ENCODE peak calls at places on chromosomes 3 and 15, in ten cellular contexts. One of them, this sample, is unnamed.
A peak's percentile ranks its signal among the peaks of the same experiment; 100 is the strongest.

GRCh38 chr15:62506217-62506805 is 341.2 kb upstream of the C2CD4B start:
- DNase-seq in A549: peak; percentile 85
- DNase-seq in fibroblast of lung: peak; percentile 72
- DNase-seq in ascending aorta: no peak
- DNase-seq in psoas muscle: no peak
- DNase-seq in sigmoid colon: no peak
- DNase-seq in lower lobe of right lung: no peak
- DNase-seq in adrenal gland: no peak
- DNase-seq in cardiac muscle cell: peak; percentile 77
- DNase-seq in spleen: no peak
- DNase-seq in this sample: peak; percentile 27

GRCh38 chr15:44729394-44729913 is 6.9 kb upstream of the TRIM69 start:
- DNase-seq in psoas muscle: peak; percentile 38
- DNase-seq in ascending aorta: no peak
- DNase-seq in lower lobe of right lung: peak; percentile 53
- DNase-seq in adrenal gland: no peak
- DNase-seq in sigmoid colon: no peak
- DNase-seq in A549: no peak
- DNase-seq in fibroblast of lung: no peak
- DNase-seq in cardiac muscle cell: no peak
- DNase-seq in spleen: peak; percentile 89
- DNase-seq in this sample: peak; percentile 29

GRCh38 chr3:197181751-197182150 is 116.7 kb downstream of the DLG1 start:
- DNase-seq in cardiac muscle cell: no peak
- DNase-seq in adrenal gland: no peak
- DNase-seq in spleen: no peak
- DNase-seq in ascending aorta: peak; percentile 63
- DNase-seq in psoas muscle: peak; percentile 35
- DNase-seq in lower lobe of right lung: peak; percentile 59
- DNase-seq in sigmoid colon: no peak
- DNase-seq in A549: peak; percentile 9
- DNase-seq in fibroblast of lung: peak; percentile 57
- DNase-seq in this sample: peak; percentile 35

GRCh38 chr15:38708672-38709188 is 144.1 kb upstream of the RASGRP1 start:
- DNase-seq in sigmoid colon: no peak
- DNase-seq in ascending aorta: no peak
- DNase-seq in lower lobe of right lung: no peak
- DNase-seq in fibroblast of lung: peak; percentile 45
- DNase-seq in adrenal gland: no peak
- DNase-seq in psoas muscle: no peak
- DNase-seq in A549: no peak
- DNase-seq in cardiac muscle cell: no peak
- DNase-seq in spleen: no peak
- DNase-seq in this sample: no peak

GRCh38 chr15:37773111-37773860 is 161.2 kb upstream of the TMCO5A start:
- DNase-seq in fibroblast of lung: peak; percentile 94
- DNase-seq in A549: no peak
- DNase-seq in cardiac muscle cell: no peak
- DNase-seq in ascending aorta: no peak
- DNase-seq in adrenal gland: no peak
- DNase-seq in spleen: no peak
- DNase-seq in psoas muscle: no peak
- DNase-seq in lower lobe of right lung: no peak
- DNase-seq in sigmoid colon: no peak
- DNase-seq in this sample: no peak

GRCh38 chr3:86938706-86939105 is 52.2 kb downstream of the VGLL3 start:
- DNase-seq in lower lobe of right lung: no peak
- DNase-seq in cardiac muscle cell: no peak
- DNase-seq in ascending aorta: no peak
- DNase-seq in sigmoid colon: no peak
- DNase-seq in psoas muscle: no peak
- DNase-seq in spleen: no peak
- DNase-seq in adrenal gland: no peak
- DNase-seq in fibroblast of lung: peak; percentile 79
- DNase-seq in A549: no peak
- DNase-seq in this sample: no peak

GRCh38 chr15:60720084-60720483 is 241.1 kb upstream of the ICE2 start:
- DNase-seq in sigmoid colon: no peak
- DNase-seq in psoas muscle: no peak
- DNase-seq in fibroblast of lung: no peak
- DNase-seq in lower lobe of right lung: no peak
- DNase-seq in spleen: no peak
- DNase-seq in ascending aorta: no peak
- DNase-seq in adrenal gland: no peak
- DNase-seq in cardiac muscle cell: no peak
- DNase-seq in A549: no peak
- DNase-seq in this sample: no peak

GRCh38 chr15:25717861-25718504 is 145.1 kb downstream of the ATP10A start:
- DNase-seq in fibroblast of lung: peak; percentile 25
- DNase-seq in lower lobe of right lung: no peak
- DNase-seq in cardiac muscle cell: no peak
- DNase-seq in sigmoid colon: peak; percentile 55
- DNase-seq in ascending aorta: peak; percentile 81
- DNase-seq in A549: no peak
- DNase-seq in adrenal gland: no peak
- DNase-seq in psoas muscle: no peak
- DNase-seq in spleen: peak; percentile 69
- DNase-seq in this sample: no peak

GRCh38 chr3:29412117-29412516 is 131.2 kb downstream of the RBMS3 start:
- DNase-seq in psoas muscle: no peak
- DNase-seq in adrenal gland: no peak
- DNase-seq in ascending aorta: no peak
- DNase-seq in lower lobe of right lung: no peak
- DNase-seq in cardiac muscle cell: no peak
- DNase-seq in sigmoid colon: no peak
- DNase-seq in fibroblast of lung: peak; percentile 42
- DNase-seq in spleen: no peak
- DNase-seq in A549: no peak
- DNase-seq in this sample: no peak

GRCh38 chr15:28208583-28208982 is 109.5 kb upstream of the OCA2 start:
- DNase-seq in A549: no peak
- DNase-seq in adrenal gland: no peak
- DNase-seq in ascending aorta: no peak
- DNase-seq in psoas muscle: no peak
- DNase-seq in lower lobe of right lung: no peak
- DNase-seq in cardiac muscle cell: no peak
- DNase-seq in spleen: no peak
- DNase-seq in sigmoid colon: no peak
- DNase-seq in fibroblast of lung: no peak
- DNase-seq in this sample: no peak

GRCh38 chr15:90873998-90874605 is 5.7 kb downstream of the FURIN start:
- DNase-seq in lower lobe of right lung: peak; percentile 90
- DNase-seq in adrenal gland: no peak
- DNase-seq in cardiac muscle cell: peak; percentile 54
- DNase-seq in psoas muscle: no peak
- DNase-seq in A549: peak; percentile 73
- DNase-seq in spleen: peak; percentile 79
- DNase-seq in ascending aorta: no peak
- DNase-seq in sigmoid colon: no peak
- DNase-seq in fibroblast of lung: peak; percentile 30
- DNase-seq in this sample: no peak
- H3K4me1 ChIP-seq in lower lobe of right lung: peaks cover 49% of the 10 kb centered on the region
- H3K4me1 ChIP-seq in adrenal gland: peaks cover 46% of the 10 kb centered on the region
- H3K4me1 ChIP-seq in cardiac muscle cell: peaks cover 31% of the 10 kb centered on the region
- H3K4me1 ChIP-seq in psoas muscle: peaks cover 37% of the 10 kb centered on the region
- H3K4me1 ChIP-seq in A549: peaks cover 43% of the 10 kb centered on the region
- H3K4me1 ChIP-seq in spleen: peaks cover 47% of the 10 kb centered on the region
- H3K4me1 ChIP-seq in ascending aorta: peaks cover 34% of the 10 kb centered on the region
- H3K4me1 ChIP-seq in sigmoid colon: no peaks in the 10 kb centered on the region
- H3K4me1 ChIP-seq in fibroblast of lung: peaks cover 24% of the 10 kb centered on the region
- H3K4me1 ChIP-seq in this sample: peaks cover 18% of the 10 kb centered on the region

GRCh38 chr15:72554471-72555425 is 80.6 kb downstream of the ARIH1 start:
- DNase-seq in spleen: no peak
- DNase-seq in fibroblast of lung: peak; percentile 87
- DNase-seq in psoas muscle: no peak
- DNase-seq in adrenal gland: peak; percentile 34
- DNase-seq in cardiac muscle cell: no peak
- DNase-seq in A549: peak; percentile 73
- DNase-seq in lower lobe of right lung: no peak
- DNase-seq in ascending aorta: no peak
- DNase-seq in sigmoid colon: no peak
- DNase-seq in this sample: no peak
- H3K27ac ChIP-seq in spleen: no peak overlapping the region
- H3K27ac ChIP-seq in fibroblast of lung: no peak overlapping the region
- H3K27ac ChIP-seq in psoas muscle: no peak overlapping the region
- H3K27ac ChIP-seq in adrenal gland: peak overlapping the region; percentile 62
- H3K27ac ChIP-seq in cardiac muscle cell: no peak overlapping the region
- H3K27ac ChIP-seq in A549: no peak overlapping the region
- H3K27ac ChIP-seq in lower lobe of right lung: no peak overlapping the region
- H3K27ac ChIP-seq in ascending aorta: no peak overlapping the region
- H3K27ac ChIP-seq in sigmoid colon: no peak overlapping the region
- H3K27ac ChIP-seq in this sample: no peak overlapping the region

GRCh38 chr15:67146875-67147381 is 81.5 kb downstream of the SMAD3 start:
- DNase-seq in cardiac muscle cell: no peak
- DNase-seq in sigmoid colon: peak; percentile 80
- DNase-seq in adrenal gland: no peak
- DNase-seq in psoas muscle: peak; percentile 49
- DNase-seq in lower lobe of right lung: no peak
- DNase-seq in spleen: no peak
- DNase-seq in ascending aorta: no peak
- DNase-seq in fibroblast of lung: peak; percentile 94
- DNase-seq in A549: peak; percentile 92
- DNase-seq in this sample: peak; percentile 62
- H3K4me1 ChIP-seq in cardiac muscle cell: peaks cover 77% of the 10 kb centered on the region
- H3K4me1 ChIP-seq in sigmoid colon: no peaks in the 10 kb centered on the region
- H3K4me1 ChIP-seq in adrenal gland: peaks cover 57% of the 10 kb centered on the region
- H3K4me1 ChIP-seq in psoas muscle: peaks cover 96% of the 10 kb centered on the region
- H3K4me1 ChIP-seq in lower lobe of right lung: peaks cover 84% of the 10 kb centered on the region
- H3K4me1 ChIP-seq in spleen: peaks cover 82% of the 10 kb centered on the region
- H3K4me1 ChIP-seq in ascending aorta: peaks cover 67% of the 10 kb centered on the region
- H3K4me1 ChIP-seq in fibroblast of lung: peaks cover 76% of the 10 kb centered on the region
- H3K4me1 ChIP-seq in A549: peaks cover 96% of the 10 kb centered on the region
- H3K4me1 ChIP-seq in this sample: peaks cover 20% of the 10 kb centered on the region

GRCh38 chr3:151085889-151086483 is 522 bp downstream of the MED12L start:
- DNase-seq in spleen: peak; percentile 86
- DNase-seq in psoas muscle: peak; percentile 21
- DNase-seq in A549: peak; percentile 30
- DNase-seq in cardiac muscle cell: peak; percentile 62
- DNase-seq in fibroblast of lung: peak; percentile 30
- DNase-seq in lower lobe of right lung: peak; percentile 53
- DNase-seq in sigmoid colon: no peak
- DNase-seq in ascending aorta: peak; percentile 62
- DNase-seq in adrenal gland: peak; percentile 45
- DNase-seq in this sample: peak; percentile 5
- H3K27ac ChIP-seq in spleen: peak overlapping the region; percentile 34
- H3K27ac ChIP-seq in psoas muscle: no peak overlapping the region
- H3K27ac ChIP-seq in A549: peak overlapping the region; percentile 56
- H3K27ac ChIP-seq in cardiac muscle cell: no peak overlapping the region
- H3K27ac ChIP-seq in fibroblast of lung: no peak overlapping the region
- H3K27ac ChIP-seq in lower lobe of right lung: no peak overlapping the region
- H3K27ac ChIP-seq in sigmoid colon: peak overlapping the region; percentile 59
- H3K27ac ChIP-seq in ascending aorta: peak overlapping the region; percentile 62
- H3K27ac ChIP-seq in adrenal gland: peak overlapping the region; percentile 68
- H3K27ac ChIP-seq in this sample: peak overlapping the region; percentile 31

DNA sequence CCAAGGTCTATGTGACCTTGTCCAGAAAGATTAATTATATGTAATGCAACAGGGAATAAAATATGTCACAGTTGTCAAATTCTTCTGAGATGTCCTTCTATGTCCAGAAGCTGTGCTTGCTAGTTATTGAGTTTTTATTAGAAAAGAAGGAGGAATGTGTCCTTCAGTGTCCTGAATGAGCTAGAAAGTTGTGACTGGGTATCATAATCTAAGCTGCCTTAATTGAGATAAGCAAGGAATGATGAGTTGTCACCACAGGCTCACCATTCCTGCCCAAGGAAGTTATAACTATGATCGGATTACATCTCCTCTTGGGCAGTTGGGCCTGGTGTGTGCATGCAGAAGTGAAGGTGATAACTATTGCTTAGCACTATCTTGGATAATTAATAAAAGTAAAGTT is 21.8 kb downstream of the ARL14 start:
- DNase-seq in cardiac muscle cell: no peak
- DNase-seq in sigmoid colon: no peak
- DNase-seq in fibroblast of lung: peak; percentile 30
- DNase-seq in adrenal gland: no peak
- DNase-seq in ascending aorta: no peak
- DNase-seq in lower lobe of right lung: no peak
- DNase-seq in spleen: no peak
- DNase-seq in A549: no peak
- DNase-seq in psoas muscle: no peak
- DNase-seq in this sample: no peak
- H3K4me1 ChIP-seq in cardiac muscle cell: peaks cover 12% of the 10 kb centered on the region
- H3K4me1 ChIP-seq in sigmoid colon: no peaks in the 10 kb centered on the region
- H3K4me1 ChIP-seq in fibroblast of lung: no peaks in the 10 kb centered on the region
- H3K4me1 ChIP-seq in adrenal gland: peaks cover 24% of the 10 kb centered on the region
- H3K4me1 ChIP-seq in ascending aorta: no peaks in the 10 kb centered on the region
- H3K4me1 ChIP-seq in lower lobe of right lung: no peaks in the 10 kb centered on the region
- H3K4me1 ChIP-seq in spleen: no peaks in the 10 kb centered on the region
- H3K4me1 ChIP-seq in A549: peaks cover 10% of the 10 kb centered on the region
- H3K4me1 ChIP-seq in psoas muscle: peaks cover 6% of the 10 kb centered on the region
- H3K4me1 ChIP-seq in this sample: peaks cover 8% of the 10 kb centered on the region

DNA sequence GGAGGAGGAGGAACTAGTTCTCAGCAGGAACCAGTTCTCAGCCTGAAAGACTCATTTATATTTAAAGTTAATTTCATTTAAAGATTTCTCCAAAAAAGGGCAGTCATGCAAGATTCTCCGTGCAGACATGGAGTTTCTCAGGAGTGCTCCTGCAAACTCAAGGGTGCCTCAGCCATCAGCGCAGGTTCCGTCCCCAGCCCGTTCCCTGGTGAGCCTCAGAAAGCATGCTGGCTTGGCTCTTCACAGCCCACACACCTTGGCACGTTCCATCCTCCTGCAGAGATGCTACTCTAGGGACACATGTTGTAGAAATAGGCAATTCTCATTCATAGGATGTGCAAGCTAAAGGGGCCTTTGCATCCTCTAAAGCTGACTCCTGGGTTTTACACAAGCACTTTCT is 123.0 kb downstream of the LIPC start:
- DNase-seq in sigmoid colon: no peak
- DNase-seq in lower lobe of right lung: no peak
- DNase-seq in cardiac muscle cell: no peak
- DNase-seq in ascending aorta: no peak
- DNase-seq in spleen: no peak
- DNase-seq in psoas muscle: no peak
- DNase-seq in fibroblast of lung: no peak
- DNase-seq in adrenal gland: no peak
- DNase-seq in A549: no peak
- DNase-seq in this sample: no peak
- H3K27ac ChIP-seq in sigmoid colon: no peak overlapping the region
- H3K27ac ChIP-seq in lower lobe of right lung: no peak overlapping the region
- H3K27ac ChIP-seq in cardiac muscle cell: no peak overlapping the region
- H3K27ac ChIP-seq in ascending aorta: no peak overlapping the region
- H3K27ac ChIP-seq in spleen: no peak overlapping the region
- H3K27ac ChIP-seq in psoas muscle: no peak overlapping the region
- H3K27ac ChIP-seq in fibroblast of lung: no peak overlapping the region
- H3K27ac ChIP-seq in adrenal gland: no peak overlapping the region
- H3K27ac ChIP-seq in A549: no peak overlapping the region
- H3K27ac ChIP-seq in this sample: no peak overlapping the region

GRCh38 chr15:101246824-101247745 is 4.8 kb downstream of the CHSY1 start:
- DNase-seq in A549: no peak
- DNase-seq in fibroblast of lung: no peak
- DNase-seq in ascending aorta: peak; percentile 48
- DNase-seq in spleen: peak; percentile 64
- DNase-seq in cardiac muscle cell: no peak
- DNase-seq in psoas muscle: no peak
- DNase-seq in adrenal gland: no peak
- DNase-seq in lower lobe of right lung: no peak
- DNase-seq in sigmoid colon: no peak
- DNase-seq in this sample: no peak
- H3K4me1 ChIP-seq in A549: peaks cover 12% of the 10 kb centered on the region
- H3K4me1 ChIP-seq in fibroblast of lung: peaks cover 28% of the 10 kb centered on the region
- H3K4me1 ChIP-seq in ascending aorta: peaks cover 73% of the 10 kb centered on the region
- H3K4me1 ChIP-seq in spleen: peaks cover 86% of the 10 kb centered on the region
- H3K4me1 ChIP-seq in cardiac muscle cell: peaks cover 54% of the 10 kb centered on the region
- H3K4me1 ChIP-seq in psoas muscle: peaks cover 64% of the 10 kb centered on the region
- H3K4me1 ChIP-seq in adrenal gland: peaks cover 83% of the 10 kb centered on the region
- H3K4me1 ChIP-seq in lower lobe of right lung: peaks cover 83% of the 10 kb centered on the region
- H3K4me1 ChIP-seq in sigmoid colon: no peaks in the 10 kb centered on the region
- H3K4me1 ChIP-seq in this sample: peaks cover 88% of the 10 kb centered on the region